ENCODE peak calls at places on chromosomes 6 and 20, in six cellular contexts. U is iPS-NIHi11, Q is caudate nucleus, Y is HEK293T, W is AG04450, P is omental fat pad. C is an unnamed sample.

GRCh38 chr20:59190509-59190908 is 26.9 kb downstream of the ZNF831 start:
- DNase-seq in U (no peak), Q (no peak), Y (no peak), W (no peak), P (no peak), C (no peak)

GRCh38 chr6:20013485-20013884 is 176.3 kb downstream of the ID4 start:
- DNase-seq in U (no peak), Q (no peak), Y (no peak), W (no peak), P (no peak), C (no peak)

GRCh38 chr20:54407446-54407845 is 67.9 kb upstream of the DOK5 start:
- DNase-seq in U (no peak), Q (no peak), Y (no peak), W (no peak), P (no peak), C (no peak)

GRCh38 chr20:64038579-64039292 is 2.8 kb downstream of the C20orf204 start:
- DNase-seq in U (peak), Q (peak), Y (peak), W (no peak), P (no peak), C (peak)

GRCh38 chr6:37140145-37140544 is 29.8 kb upstream of the PIM1 start:
- DNase-seq in U (no peak), Q (no peak), Y (no peak), W (no peak), P (no peak), C (no peak)

GRCh38 chr6:41614713-41615112 is 23.6 kb upstream of the MDFI start:
- DNase-seq in U (no peak), Q (no peak), Y (no peak), W (no peak), P (no peak), C (no peak)

GRCh38 chr6:142171351-142171750 is 24.3 kb downstream of the VTA1 start:
- DNase-seq in U (no peak), Q (no peak), Y (no peak), W (no peak), P (no peak), C (no peak)

GRCh38 chr6:53395986-53396385 is 47.2 kb upstream of the ELOVL5 start:
- DNase-seq in U (no peak), Q (no peak), Y (no peak), W (no peak), P (no peak), C (no peak)

GRCh38 chr6:30364591-30364990 is 19.6 kb downstream of the RPP21 start:
- DNase-seq in U (peak), Q (no peak), Y (no peak), W (no peak), P (no peak), C (no peak)

GRCh38 chr20:18719426-18719825 is 94.2 kb upstream of the SCP2D1 start:
- DNase-seq in U (no peak), Q (no peak), Y (no peak), W (no peak), P (no peak), C (no peak)

GRCh38 chr6:34070315-34071110 is 75.4 kb downstream of the GRM4 start:
- DNase-seq in U (no peak), Q (no peak), Y (no peak), W (no peak), P (no peak), C (peak)

GRCh38 chr6:28212510-28213212 is 12.4 kb upstream of the ZSCAN9 start:
- DNase-seq in U (peak), Q (no peak), Y (peak), W (peak), P (no peak), C (peak)

GRCh38 chr6:3748208-3748701 is 3.3 kb downstream of the PXDC1 start:
- DNase-seq in U (peak), Q (peak), Y (peak), W (no peak), P (peak), C (peak)

GRCh38 chr6:106519460-106520394 is 109.6 kb downstream of the RTN4IP1 start:
- DNase-seq in U (no peak), Q (no peak), Y (no peak), W (peak), P (no peak), C (no peak)

GRCh38 chr6:29875257-29875656 is 47.6 kb downstream of the HLA-G start:
- DNase-seq in U (no peak), Q (no peak), Y (no peak), W (no peak), P (no peak), C (no peak)

GRCh38 chr20:663315-664090 is 10.5 kb upstream of the SRXN1 start:
- DNase-seq in U (peak), Q (no peak), Y (no peak), W (no peak), P (no peak), C (no peak)

GRCh38 chr20:44748005-44748370 is 2.3 kb downstream of the KCNK15 start:
- DNase-seq in U (no peak), Q (no peak), Y (no peak), W (no peak), P (no peak), C (no peak)

GRCh38 chr6:55636406-55637102 is 57.6 kb upstream of the HMGCLL1 start:
- DNase-seq in U (no peak), Q (no peak), Y (no peak), W (peak), P (no peak), C (no peak)

GRCh38 chr6:1015819-1016218 is 296.1 kb upstream of the FOXQ1 start:
- DNase-seq in U (no peak), Q (no peak), Y (peak), W (no peak), P (no peak), C (peak)